ENCODE peak calls at places on chromosome 4, in ten cellular contexts. One of them, this sample, is unnamed.
A peak's percentile ranks its signal among the peaks of the same experiment; 100 is the strongest.

GRCh38 chr4:113869743-113870375 is 108.3 kb upstream of the CAMK2D start:
- DNase-seq in renal cortical epithelial cell: peak; percentile 98
- DNase-seq in KBM-7: no peak
- DNase-seq in omental fat pad: no peak
- DNase-seq in HT-29: no peak
- DNase-seq in fibroblast of lung: peak; percentile 81
- DNase-seq in SK-MEL-5: no peak
- DNase-seq in HEK293T: no peak
- DNase-seq in head of caudate nucleus: no peak
- DNase-seq in amniotic epithelial cell: peak; percentile 44
- DNase-seq in this sample: peak; percentile 73

GRCh38 chr4:128241425-128241913 is 46.1 kb downstream of the PGRMC2 start:
- DNase-seq in fibroblast of lung: peak; percentile 93
- DNase-seq in renal cortical epithelial cell: peak; percentile 95
- DNase-seq in omental fat pad: peak; percentile 27
- DNase-seq in HT-29: no peak
- DNase-seq in amniotic epithelial cell: peak; percentile 96
- DNase-seq in HEK293T: no peak
- DNase-seq in head of caudate nucleus: no peak
- DNase-seq in KBM-7: no peak
- DNase-seq in SK-MEL-5: peak; percentile 93
- DNase-seq in this sample: no peak

GRCh38 chr4:151606061-151606460 is 154.7 kb downstream of the GATB start:
- DNase-seq in SK-MEL-5: no peak
- DNase-seq in amniotic epithelial cell: no peak
- DNase-seq in head of caudate nucleus: no peak
- DNase-seq in KBM-7: no peak
- DNase-seq in renal cortical epithelial cell: no peak
- DNase-seq in HEK293T: no peak
- DNase-seq in fibroblast of lung: no peak
- DNase-seq in HT-29: no peak
- DNase-seq in omental fat pad: no peak
- DNase-seq in this sample: no peak

GRCh38 chr4:59597536-59598232 is 1602.4 kb upstream of the ADGRL3 start:
- DNase-seq in amniotic epithelial cell: peak; percentile 11
- DNase-seq in head of caudate nucleus: peak; percentile 17
- DNase-seq in omental fat pad: no peak
- DNase-seq in HT-29: no peak
- DNase-seq in HEK293T: no peak
- DNase-seq in KBM-7: peak; percentile 36
- DNase-seq in SK-MEL-5: peak; percentile 98
- DNase-seq in fibroblast of lung: no peak
- DNase-seq in renal cortical epithelial cell: no peak
- DNase-seq in this sample: no peak

GRCh38 chr4:109795059-109795458 is 6.7 kb downstream of the CFI start:
- DNase-seq in HT-29: no peak
- DNase-seq in omental fat pad: no peak
- DNase-seq in fibroblast of lung: no peak
- DNase-seq in SK-MEL-5: no peak
- DNase-seq in head of caudate nucleus: no peak
- DNase-seq in renal cortical epithelial cell: no peak
- DNase-seq in KBM-7: no peak
- DNase-seq in HEK293T: no peak
- DNase-seq in amniotic epithelial cell: no peak
- DNase-seq in this sample: no peak

GRCh38 chr4:79820427-79820826 is 252.6 kb downstream of the ANTXR2 start:
- DNase-seq in HEK293T: peak; percentile 7
- DNase-seq in fibroblast of lung: no peak
- DNase-seq in renal cortical epithelial cell: no peak
- DNase-seq in KBM-7: no peak
- DNase-seq in head of caudate nucleus: no peak
- DNase-seq in omental fat pad: no peak
- DNase-seq in SK-MEL-5: no peak
- DNase-seq in HT-29: no peak
- DNase-seq in amniotic epithelial cell: no peak
- DNase-seq in this sample: peak; percentile 5

GRCh38 chr4:15657366-15657765 is 2.2 kb upstream of the FBXL5 start:
- DNase-seq in head of caudate nucleus: no peak
- DNase-seq in omental fat pad: no peak
- DNase-seq in SK-MEL-5: no peak
- DNase-seq in KBM-7: no peak
- DNase-seq in HEK293T: no peak
- DNase-seq in fibroblast of lung: peak; percentile 39
- DNase-seq in HT-29: no peak
- DNase-seq in renal cortical epithelial cell: no peak
- DNase-seq in amniotic epithelial cell: no peak
- DNase-seq in this sample: no peak

GRCh38 chr4:32985256-32985655 is 2265.1 kb downstream of the PCDH7 start:
- DNase-seq in head of caudate nucleus: no peak
- DNase-seq in omental fat pad: no peak
- DNase-seq in fibroblast of lung: peak; percentile 40
- DNase-seq in renal cortical epithelial cell: peak; percentile 20
- DNase-seq in KBM-7: no peak
- DNase-seq in amniotic epithelial cell: peak; percentile 55
- DNase-seq in SK-MEL-5: no peak
- DNase-seq in HEK293T: no peak
- DNase-seq in HT-29: no peak
- DNase-seq in this sample: no peak

GRCh38 chr4:20764353-20764752 is 64.1 kb downstream of the PACRGL start:
- DNase-seq in HT-29: no peak
- DNase-seq in fibroblast of lung: peak; percentile 37
- DNase-seq in omental fat pad: no peak
- DNase-seq in SK-MEL-5: no peak
- DNase-seq in KBM-7: no peak
- DNase-seq in head of caudate nucleus: no peak
- DNase-seq in renal cortical epithelial cell: peak; percentile 12
- DNase-seq in HEK293T: no peak
- DNase-seq in amniotic epithelial cell: peak; percentile 7
- DNase-seq in this sample: no peak

GRCh38 chr4:168632246-168632832 is 135.5 kb downstream of the PALLD start:
- DNase-seq in renal cortical epithelial cell: peak; percentile 73
- DNase-seq in HT-29: no peak
- DNase-seq in KBM-7: no peak
- DNase-seq in SK-MEL-5: no peak
- DNase-seq in fibroblast of lung: peak; percentile 67
- DNase-seq in HEK293T: no peak
- DNase-seq in omental fat pad: no peak
- DNase-seq in head of caudate nucleus: no peak
- DNase-seq in amniotic epithelial cell: no peak
- DNase-seq in this sample: peak; percentile 27

GRCh38 chr4:157043131-157043530 is 32.8 kb upstream of the GLRB start:
- DNase-seq in head of caudate nucleus: no peak
- DNase-seq in renal cortical epithelial cell: peak; percentile 60
- DNase-seq in SK-MEL-5: peak; percentile 45
- DNase-seq in fibroblast of lung: peak; percentile 60
- DNase-seq in omental fat pad: no peak
- DNase-seq in HEK293T: peak; percentile 10
- DNase-seq in KBM-7: peak; percentile 74
- DNase-seq in amniotic epithelial cell: peak; percentile 39
- DNase-seq in HT-29: peak; percentile 27
- DNase-seq in this sample: no peak

GRCh38 chr4:107858158-107858742 is 33.5 kb downstream of the SGMS2 start:
- DNase-seq in HEK293T: no peak
- DNase-seq in HT-29: no peak
- DNase-seq in KBM-7: no peak
- DNase-seq in renal cortical epithelial cell: no peak
- DNase-seq in SK-MEL-5: no peak
- DNase-seq in head of caudate nucleus: no peak
- DNase-seq in fibroblast of lung: no peak
- DNase-seq in amniotic epithelial cell: no peak
- DNase-seq in omental fat pad: no peak
- DNase-seq in this sample: no peak

GRCh38 chr4:37685726-37686372 is 327 bp downstream of the RELL1 start:
- DNase-seq in amniotic epithelial cell: no peak
- DNase-seq in HT-29: no peak
- DNase-seq in omental fat pad: no peak
- DNase-seq in SK-MEL-5: peak; percentile 9
- DNase-seq in renal cortical epithelial cell: no peak
- DNase-seq in HEK293T: peak; percentile 13
- DNase-seq in KBM-7: no peak
- DNase-seq in fibroblast of lung: peak; percentile 37
- DNase-seq in head of caudate nucleus: peak; percentile 51
- DNase-seq in this sample: peak; percentile 86

This sample was measured in DMS53.